ENCODE peak calls at places on chromosomes 7 and 10, in eight cellular contexts. V is thyroid gland, Q is upper lobe of left lung, T is transverse colon, X is WERI-Rb-1, F is RWPE2, E is tibial nerve, G is IMR-90. N is an unnamed sample.

GRCh38 chr10:62498271-62498670 is 124.1 kb downstream of the ZNF365 start:
- DNase-seq in V (no peak), Q (no peak), T (no peak), X (no peak), F (no peak), E (no peak), G (no peak), N (no peak)

GRCh38 chr10:43039629-43040481 is 37.0 kb upstream of the RET start:
- DNase-seq in V (no peak), Q (peak; percentile 59), T (no peak), X (no peak), F (peak; percentile 41), E (no peak), G (no peak), N (no peak)

GRCh38 chr10:17216217-17216900 is 11.7 kb upstream of the VIM start:
- DNase-seq in V (no peak), Q (peak; percentile 63), T (no peak), X (no peak), F (no peak), E (no peak), G (peak; percentile 98), N (no peak)

GRCh38 chr10:6920072-6921019 is 340.3 kb upstream of the PRKCQ start:
- DNase-seq in V (peak; percentile 79), Q (peak; percentile 22), T (peak; percentile 77), X (peak; percentile 9), F (no peak), E (peak; percentile 68), G (peak; percentile 28), N (peak; percentile 55)

GRCh38 chr10:126536148-126536547 is 134.3 kb downstream of the C10orf90 start:
- DNase-seq in V (no peak), Q (no peak), T (no peak), X (no peak), F (no peak), E (no peak), G (peak; percentile 5), N (no peak)

GRCh38 chr7:152867482-152867833 is 107.9 kb downstream of the ACTR3B start:
- DNase-seq in V (no peak), Q (no peak), T (no peak), X (no peak), F (no peak), E (no peak), G (no peak), N (no peak)

GRCh38 chr10:58326967-58327381 is 7.8 kb upstream of the UBE2D1 start:
- DNase-seq in V (no peak), Q (peak; percentile 84), T (no peak), X (no peak), F (no peak), E (peak; percentile 12), G (peak; percentile 42), N (peak; percentile 57)

GRCh38 chr7:34066411-34066810 is 161.1 kb downstream of the BMPER start:
- DNase-seq in V (no peak), Q (no peak), T (no peak), X (no peak), F (no peak), E (no peak), G (no peak), N (no peak)

GRCh38 chr10:1109795-1110673 is 53.8 kb downstream of the WDR37 start:
- DNase-seq in V (peak; percentile 21), Q (peak; percentile 68), T (peak; percentile 83), X (peak; percentile 30), F (peak; percentile 82), E (peak; percentile 46), G (peak; percentile 87), N (peak; percentile 42)

DNA sequence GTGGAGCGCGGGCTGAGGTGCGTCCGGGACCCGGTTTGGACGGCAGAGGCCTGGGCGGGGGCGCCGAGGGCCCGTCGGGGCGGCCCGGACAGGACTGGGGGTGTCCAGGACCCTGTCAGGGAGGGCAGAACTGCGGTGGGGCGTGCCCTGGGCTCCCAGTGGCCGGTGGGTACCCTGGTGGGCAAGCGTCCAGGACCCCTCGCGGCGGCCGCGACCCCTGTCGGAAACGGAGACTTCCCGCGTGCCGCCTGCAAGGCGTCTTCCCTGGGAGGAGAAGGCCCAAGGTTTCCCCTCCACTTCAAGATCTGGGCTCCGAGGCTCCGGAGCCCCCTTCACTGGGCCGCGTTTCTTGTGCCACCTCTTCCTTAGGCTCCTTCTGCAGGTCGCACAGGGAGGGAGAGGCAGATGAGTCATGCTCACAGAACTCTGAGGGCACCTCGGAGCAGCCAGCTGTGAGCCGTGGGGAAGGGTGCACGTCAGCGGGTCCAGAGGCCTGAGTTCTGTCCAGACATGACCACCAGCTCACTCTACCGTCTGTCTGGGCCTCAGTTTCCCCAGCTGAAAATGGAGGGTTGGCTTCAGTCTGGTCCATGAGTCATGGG is 536 bp downstream of the ALOX5 start:
- DNase-seq in V (no peak), Q (no peak), T (no peak), X (peak; percentile 18), F (no peak), E (no peak), G (no peak), N (no peak)
- H3K27me3 ChIP-seq in V (no peaks in the 10 kb centered on the region), Q (peaks cover 7% of the 10 kb centered on the region), T (peaks cover 48% of the 10 kb centered on the region), X (no peaks in the 10 kb centered on the region), F (peaks cover 49% of the 10 kb centered on the region), E (peaks cover 38% of the 10 kb centered on the region), G (peaks cover 35% of the 10 kb centered on the region), N (peaks cover 80% of the 10 kb centered on the region)

DNA sequence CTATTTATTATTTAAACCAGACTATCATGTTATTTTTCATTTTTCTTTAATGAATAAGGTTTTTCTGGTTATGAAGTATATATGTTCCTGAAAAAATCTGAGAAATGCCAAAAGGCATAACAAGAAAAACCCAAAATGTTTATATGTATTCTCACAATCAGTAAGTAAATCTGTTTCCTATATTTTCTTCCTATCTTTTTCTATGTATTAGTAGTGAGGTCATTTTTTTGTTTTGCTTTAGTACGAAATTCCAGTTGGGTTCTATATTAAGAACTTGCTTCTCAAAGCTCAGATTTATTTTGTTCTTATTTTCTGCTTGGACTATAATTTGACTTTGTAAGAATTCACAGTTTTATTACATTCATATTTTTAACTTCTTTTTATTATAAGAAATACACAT is 287.5 kb upstream of the NFE2L3 start:
- DNase-seq in V (no peak), Q (no peak), T (no peak), X (no peak), F (no peak), E (no peak), G (no peak), N (no peak)
- H3K27me3 ChIP-seq in V (peaks cover 92% of the 10 kb centered on the region), Q (peaks cover 40% of the 10 kb centered on the region), T (peaks cover 100% of the 10 kb centered on the region), X (no peaks in the 10 kb centered on the region), F (peaks cover 68% of the 10 kb centered on the region), E (peaks cover 100% of the 10 kb centered on the region), G (peaks cover 17% of the 10 kb centered on the region), N (peaks cover 100% of the 10 kb centered on the region)

GRCh38 chr10:75404023-75404334 is 2.4 kb upstream of the ZNF503 start:
- DNase-seq in V (no peak), Q (no peak), T (no peak), X (no peak), F (no peak), E (no peak), G (no peak), N (no peak)

GRCh38 chr10:75400769-75401568 is 595 bp downstream of the ZNF503 start:
- DNase-seq in V (peak; percentile 67), Q (peak; percentile 93), T (peak; percentile 60), X (peak; percentile 59), F (no peak), E (peak; percentile 41), G (peak; percentile 56), N (peak; percentile 74)

GRCh38 chr10:75403144-75404022 is 1.8 kb upstream of the ZNF503 start:
- DNase-seq in V (peak; percentile 75), Q (peak; percentile 89), T (peak; percentile 37), X (peak; percentile 57), F (no peak), E (peak; percentile 17), G (no peak), N (peak; percentile 30)

GRCh38 chr10:75401569-75402485 is at the start of gene ZNF503:
- DNase-seq in V (peak; percentile 99), Q (peak; percentile 98), T (peak; percentile 94), X (peak; percentile 98), F (peak; percentile 97), E (peak; percentile 94), G (peak; percentile 97), N (peak; percentile 97)

DNA sequence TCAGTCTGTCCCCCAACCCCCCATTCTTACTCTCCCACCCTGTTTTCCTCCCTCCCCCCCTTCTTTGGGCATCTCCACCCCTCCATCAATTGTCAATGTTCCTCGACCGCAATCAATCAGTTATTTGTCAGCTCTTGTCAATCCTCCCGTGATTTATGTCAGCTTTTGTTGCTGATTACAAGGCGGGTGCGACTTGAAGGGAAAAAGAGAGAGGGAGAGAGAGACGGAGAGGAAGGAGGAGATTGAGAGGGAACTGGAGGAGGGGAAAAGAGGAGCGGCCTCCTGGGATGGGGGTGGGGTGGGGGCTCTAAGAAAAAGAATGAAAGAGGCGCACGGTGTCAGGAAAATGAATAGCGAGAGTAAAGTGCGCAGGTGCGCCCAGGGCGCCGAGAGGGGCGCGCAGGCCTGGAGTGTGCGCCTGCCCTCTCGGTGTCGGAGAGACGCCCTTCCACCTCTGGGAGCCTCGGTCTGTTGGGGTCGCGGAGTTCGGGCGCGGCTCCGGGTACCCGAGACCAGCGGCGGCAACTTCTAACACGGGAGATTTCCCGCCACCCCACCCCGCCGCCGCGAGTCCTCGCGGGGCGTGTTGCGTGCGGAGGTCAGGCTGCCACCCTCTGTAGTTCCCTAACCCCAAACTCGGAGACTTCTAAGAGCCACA is 1.1 kb upstream of the ZNF503 start:
- DNase-seq in V (peak; percentile 67), Q (peak; percentile 89), T (peak; percentile 30), X (peak; percentile 76), F (no peak), E (no peak), G (no peak), N (peak; percentile 35)
- H3K27me3 ChIP-seq in V (no peaks in the 10 kb centered on the region), Q (peaks cover 13% of the 10 kb centered on the region), T (peaks cover 19% of the 10 kb centered on the region), X (no peaks in the 10 kb centered on the region), F (no peaks in the 10 kb centered on the region), E (peaks cover 4% of the 10 kb centered on the region), G (peaks cover 3% of the 10 kb centered on the region), N (peaks cover 8% of the 10 kb centered on the region)

GRCh38 chr10:100763043-100763747 is 17.8 kb downstream of the PAX2 start:
- DNase-seq in V (no peak), Q (no peak), T (no peak), X (no peak), F (no peak), E (no peak), G (no peak), N (no peak)

GRCh38 chr10:100755821-100756220 is 10.4 kb downstream of the PAX2 start:
- DNase-seq in V (no peak), Q (no peak), T (no peak), X (no peak), F (no peak), E (no peak), G (no peak), N (no peak)

GRCh38 chr10:100760726-100761125 is 15.3 kb downstream of the PAX2 start:
- DNase-seq in V (no peak), Q (no peak), T (no peak), X (no peak), F (no peak), E (no peak), G (no peak), N (no peak)

GRCh38 chr10:100759331-100759730 is 13.9 kb downstream of the PAX2 start:
- DNase-seq in V (no peak), Q (no peak), T (no peak), X (no peak), F (no peak), E (no peak), G (no peak), N (no peak)

DNA sequence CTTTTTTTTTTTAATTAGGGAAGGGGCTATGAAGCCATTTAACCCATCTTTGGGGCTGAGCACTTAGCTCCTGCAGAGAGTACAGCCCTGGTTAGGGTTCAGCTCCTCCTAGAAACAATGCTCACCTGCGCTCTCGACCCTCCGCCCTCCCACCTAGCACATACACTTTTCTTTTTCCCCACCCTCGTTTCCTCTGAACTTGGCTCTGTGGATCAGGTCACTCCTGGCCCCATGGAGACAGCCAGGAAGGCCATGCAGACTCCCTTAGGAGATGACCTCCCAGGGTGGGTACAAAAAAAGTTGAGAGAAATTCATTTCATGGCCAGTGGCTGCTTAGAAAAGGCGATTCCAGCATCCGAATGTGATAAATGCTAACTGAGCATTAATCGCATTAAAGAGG is 15.8 kb downstream of the PAX2 start:
- DNase-seq in V (no peak), Q (no peak), T (no peak), X (no peak), F (no peak), E (no peak), G (no peak), N (no peak)
- H3K27me3 ChIP-seq in V (no peaks in the 10 kb centered on the region), Q (no peaks in the 10 kb centered on the region), T (peaks cover 91% of the 10 kb centered on the region), X (peaks cover 99% of the 10 kb centered on the region), F (peaks cover 71% of the 10 kb centered on the region), E (peaks cover 71% of the 10 kb centered on the region), G (peaks cover 55% of the 10 kb centered on the region), N (peaks cover 100% of the 10 kb centered on the region)